ENCODE peak calls at places on chromosomes 11 and 22, in six cellular contexts. N is adrenal gland; D is cardiac muscle cell; X is PC-3; G is GM23248; V is CD8-positive, alpha-beta memory T cell. A is an unnamed sample. For H3K4me1, the result is how much of the 10 kb centered on the place peaks cover.

GRCh38 chr11:46726206-46726862 is 7.3 kb downstream of the F2 start:
- DNase-seq in N (no peak), D (no peak), X (no peak), G (no peak), V (no peak), A (no peak)

GRCh38 chr22:25137577-25138525 is 61.8 kb upstream of the CRYBB3 start:
- DNase-seq in N (no peak), D (no peak), X (peak), G (no peak), V (no peak), A (peak)

GRCh38 chr22:40605676-40606250 is 30.8 kb downstream of the MRTFA start:
- DNase-seq in N (no peak), D (no peak), X (no peak), G (peak), V (no peak), A (no peak)

GRCh38 chr11:34395916-34396555 is 38.2 kb upstream of the ABTB2 start:
- DNase-seq in N (no peak), D (no peak), X (peak), G (peak), V (no peak), A (no peak)

GRCh38 chr22:41290262-41291221 is 4.6 kb upstream of the RANGAP1 start:
- DNase-seq in N (no peak), D (peak), X (peak), G (peak), V (no peak), A (peak)

GRCh38 chr11:42311504-42311903 is 852.1 kb upstream of the LRRC4C start:
- DNase-seq in N (peak), D (no peak), X (peak), G (no peak), V (no peak), A (no peak)

GRCh38 chr11:10317281-10317755 is 12.4 kb downstream of the ADM start:
- DNase-seq in N (no peak), D (no peak), X (no peak), G (no peak), V (no peak), A (no peak)

GRCh38 chr22:36191106-36191836 is 10.3 kb downstream of the APOL4 start:
- DNase-seq in N (peak), D (no peak), X (no peak), G (peak), V (no peak), A (no peak)

GRCh38 chr11:8092587-8093424 is 11.8 kb downstream of the TUB start:
- DNase-seq in N (peak), D (peak), X (peak), G (peak), V (peak), A (peak)

GRCh38 chr11:7591107-7591894 is 77.5 kb downstream of the PPFIBP2 start:
- DNase-seq in N (no peak), D (no peak), X (no peak), G (no peak), V (no peak), A (no peak)

GRCh38 chr11:2558861-2559526 is 114.2 kb downstream of the KCNQ1 start:
- DNase-seq in N (no peak), D (no peak), X (no peak), G (no peak), V (peak), A (no peak)

GRCh38 chr22:49812838-49813237 is 14.8 kb downstream of the BRD1 start:
- DNase-seq in N (peak), D (no peak), X (no peak), G (peak), V (no peak), A (no peak)

DNA sequence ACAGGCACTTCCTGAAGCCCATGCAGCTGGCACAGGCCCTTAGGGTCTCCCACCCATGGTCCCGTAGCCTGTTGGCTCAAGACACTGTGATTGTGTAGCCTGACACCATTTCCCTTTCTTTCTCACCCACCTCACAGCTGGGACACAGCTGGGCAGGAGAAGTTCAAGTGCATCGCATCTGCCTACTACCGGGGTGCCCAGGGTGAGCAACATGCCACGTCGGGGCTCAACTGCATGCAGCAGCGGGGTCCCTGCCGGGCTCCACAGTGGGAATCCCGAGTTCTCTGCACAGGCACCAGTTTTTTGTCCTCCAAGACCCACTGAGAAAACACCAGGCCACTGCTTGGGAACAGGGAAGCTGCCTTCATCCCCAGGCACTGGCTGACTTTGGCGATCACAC is 10.6 kb downstream of the RAB36 start:
- DNase-seq in N (no peak), D (no peak), X (no peak), G (no peak), V (no peak), A (no peak)
- H3K4me1 ChIP-seq in N (under half), D (under half), X (under half), G (under half), V (under half), A (under half)

DNA sequence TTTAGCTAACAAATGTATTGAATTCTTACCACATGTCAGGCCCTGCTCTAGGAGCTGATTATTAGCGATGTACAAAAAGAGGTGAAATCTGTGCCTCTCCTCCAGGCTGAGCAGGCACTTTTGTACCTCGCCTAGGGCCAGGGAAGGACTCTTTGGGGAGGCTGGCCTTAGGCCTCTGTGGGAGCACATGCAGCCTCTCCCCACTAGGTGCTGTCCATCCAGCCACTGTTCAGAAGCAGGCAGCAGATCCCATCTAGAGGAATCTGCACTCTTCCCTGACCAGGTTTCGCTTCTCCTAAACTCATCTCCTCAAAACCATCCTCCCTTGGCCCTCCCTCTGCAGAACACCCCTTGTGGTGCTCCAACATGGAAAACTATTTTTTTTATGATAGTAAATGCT is 51.9 kb upstream of the WT1 start:
- DNase-seq in N (no peak), D (peak), X (peak), G (peak), V (no peak), A (peak)
- H3K4me3 ChIP-seq in N (no peak), D (no peak), X (no peak), G (no peak), V (no peak), A (no peak)

GRCh38 chr11:77418981-77419592 is 54.8 kb downstream of the PAK1 start:
- DNase-seq in N (no peak), D (no peak), X (no peak), G (no peak), V (no peak), A (no peak)

GRCh38 chr11:77413850-77414249 is 60.0 kb downstream of the PAK1 start:
- DNase-seq in N (no peak), D (no peak), X (no peak), G (no peak), V (no peak), A (peak)

GRCh38 chr11:77412814-77413213 is 61.1 kb downstream of the PAK1 start:
- DNase-seq in N (no peak), D (no peak), X (no peak), G (no peak), V (no peak), A (no peak)

GRCh38 chr11:77418155-77418980 is 55.5 kb downstream of the PAK1 start:
- DNase-seq in N (no peak), D (no peak), X (no peak), G (no peak), V (no peak), A (no peak)

GRCh38 chr11:77416357-77416756 is 57.5 kb downstream of the PAK1 start:
- DNase-seq in N (no peak), D (no peak), X (peak), G (no peak), V (no peak), A (no peak)
- H3K4me1 ChIP-seq in N (under half), D (under half), X (under half), G (under half), V (under half), A (under half)

GRCh38 chr22:23565288-23565941 is 14.7 kb downstream of the IGLL1 start:
- DNase-seq in N (no peak), D (peak), X (no peak), G (no peak), V (no peak), A (peak)

GRCh38 chr22:23565942-23566715 is 14.0 kb downstream of the IGLL1 start:
- DNase-seq in N (no peak), D (peak), X (no peak), G (no peak), V (no peak), A (peak)

GRCh38 chr22:23569291-23569690 is 10.8 kb downstream of the IGLL1 start:
- DNase-seq in N (peak), D (no peak), X (no peak), G (no peak), V (no peak), A (no peak)

GRCh38 chr22:23564276-23564675 is 15.8 kb downstream of the IGLL1 start:
- DNase-seq in N (no peak), D (no peak), X (no peak), G (no peak), V (no peak), A (no peak)

DNA sequence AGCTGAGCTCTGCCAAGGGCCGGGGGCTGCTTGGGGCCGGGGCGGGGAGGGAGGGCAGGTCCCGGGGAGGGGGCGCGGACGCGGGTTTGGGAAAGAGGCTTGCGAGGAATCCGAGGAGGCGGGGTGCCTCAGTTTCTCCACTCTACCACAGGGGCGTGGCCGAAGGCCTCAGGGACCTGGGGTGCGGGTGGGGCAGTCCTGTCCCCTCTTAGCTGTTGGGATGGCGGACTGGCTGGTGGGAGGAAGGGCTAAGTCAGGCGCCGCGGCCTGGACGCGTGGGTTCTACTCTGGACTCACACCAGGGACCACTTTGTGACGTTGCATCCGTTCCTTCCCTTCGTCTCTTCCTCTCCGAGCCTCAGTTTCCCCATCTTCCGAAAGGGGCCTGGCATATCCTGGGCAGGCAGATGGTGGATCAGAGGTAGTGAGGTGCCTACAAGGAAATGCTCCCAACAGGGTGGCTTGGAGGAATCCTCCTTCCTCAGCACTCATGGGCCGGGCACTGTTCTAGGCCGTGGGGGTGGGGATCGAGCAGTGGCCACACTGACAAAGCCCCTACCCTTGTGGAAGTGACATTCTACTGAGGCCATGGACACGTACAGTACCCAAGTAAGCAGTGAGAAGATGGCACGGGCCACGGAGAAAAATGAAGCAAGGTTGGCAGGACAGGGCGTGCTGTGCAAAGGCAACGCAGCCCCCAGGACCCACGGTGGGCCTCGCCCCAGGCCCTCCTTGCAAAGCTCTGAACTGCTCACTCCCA is 13.2 kb downstream of the IGLL1 start:
- DNase-seq in N (no peak), D (no peak), X (no peak), G (no peak), V (no peak), A (no peak)
- H3K4me3 ChIP-seq in N (no peak), D (peak), X (no peak), G (no peak), V (no peak), A (peak)